ENCODE peak calls at places on chromosomes 2 and 18, in four cellular contexts. One of them, this sample, is unnamed.

GRCh38 chr2:69514406-69514805 is 77.2 kb upstream of the NFU1 start:
- DNase-seq in hippocampal formation: peak; percentile 18
- DNase-seq in midbrain: peak; percentile 47
- DNase-seq in adrenal gland: no peak
- DNase-seq in this sample: no peak

GRCh38 chr2:113977660-113978523 is 88.0 kb downstream of the ACTR3 start:
- DNase-seq in hippocampal formation: no peak
- DNase-seq in midbrain: peak; percentile 34
- DNase-seq in adrenal gland: peak; percentile 50
- DNase-seq in this sample: peak; percentile 31

GRCh38 chr2:127061377-127062273 is 45.3 kb downstream of the BIN1 start:
- DNase-seq in hippocampal formation: no peak
- DNase-seq in midbrain: no peak
- DNase-seq in adrenal gland: no peak
- DNase-seq in this sample: no peak

GRCh38 chr2:137173514-137173913 is 408.2 kb downstream of the THSD7B start:
- DNase-seq in hippocampal formation: no peak
- DNase-seq in midbrain: no peak
- DNase-seq in adrenal gland: no peak
- DNase-seq in this sample: no peak

GRCh38 chr2:134679740-134680139 is 39.1 kb downstream of the TMEM163 start:
- DNase-seq in hippocampal formation: no peak
- DNase-seq in midbrain: no peak
- DNase-seq in adrenal gland: no peak
- DNase-seq in this sample: peak; percentile 71

GRCh38 chr2:68837861-68838341 is 33.3 kb downstream of the BMP10 start:
- DNase-seq in hippocampal formation: no peak
- DNase-seq in midbrain: no peak
- DNase-seq in adrenal gland: no peak
- DNase-seq in this sample: no peak

GRCh38 chr2:46962751-46963150 is 47.1 kb upstream of the MCFD2 start:
- DNase-seq in hippocampal formation: no peak
- DNase-seq in midbrain: no peak
- DNase-seq in adrenal gland: no peak
- DNase-seq in this sample: no peak

GRCh38 chr18:10514621-10515020 is 11.2 kb upstream of the NAPG start:
- DNase-seq in hippocampal formation: no peak
- DNase-seq in midbrain: no peak
- DNase-seq in adrenal gland: no peak
- DNase-seq in this sample: no peak

GRCh38 chr2:48915884-48916283 is 160.4 kb upstream of the LHCGR start:
- DNase-seq in hippocampal formation: no peak
- DNase-seq in midbrain: no peak
- DNase-seq in adrenal gland: no peak
- DNase-seq in this sample: no peak

GRCh38 chr2:17373736-17374135 is 144.5 kb downstream of the RAD51AP2 start:
- DNase-seq in hippocampal formation: no peak
- DNase-seq in midbrain: no peak
- DNase-seq in adrenal gland: no peak
- DNase-seq in this sample: no peak

GRCh38 chr2:168907940-168908662 is 7.0 kb downstream of the G6PC2 start:
- DNase-seq in hippocampal formation: no peak
- DNase-seq in midbrain: no peak
- DNase-seq in adrenal gland: no peak
- DNase-seq in this sample: no peak

GRCh38 chr2:162063281-162063680 is 10.7 kb downstream of the DPP4 start:
- DNase-seq in hippocampal formation: no peak
- DNase-seq in midbrain: no peak
- DNase-seq in adrenal gland: no peak
- DNase-seq in this sample: no peak

GRCh38 chr2:974454-974853 is 23.8 kb downstream of the SNTG2 start:
- DNase-seq in hippocampal formation: no peak
- DNase-seq in midbrain: no peak
- DNase-seq in adrenal gland: peak; percentile 67
- DNase-seq in this sample: no peak

GRCh38 chr18:7946724-7947377 is 379.7 kb downstream of the PTPRM start:
- DNase-seq in hippocampal formation: peak; percentile 12
- DNase-seq in midbrain: peak; percentile 57
- DNase-seq in adrenal gland: peak; percentile 64
- DNase-seq in this sample: no peak

GRCh38 chr2:42934568-42935258 is 142.3 kb upstream of the HAAO start:
- DNase-seq in hippocampal formation: no peak
- DNase-seq in midbrain: no peak
- DNase-seq in adrenal gland: no peak
- DNase-seq in this sample: no peak

GRCh38 chr2:195407782-195408181 is 249.2 kb upstream of the SLC39A10 start:
- DNase-seq in hippocampal formation: no peak
- DNase-seq in midbrain: no peak
- DNase-seq in adrenal gland: no peak
- DNase-seq in this sample: no peak

GRCh38 chr2:60520477-60520876 is 33.0 kb downstream of the BCL11A start:
- DNase-seq in hippocampal formation: no peak
- DNase-seq in midbrain: no peak
- DNase-seq in adrenal gland: no peak
- DNase-seq in this sample: no peak

GRCh38 chr18:24208270-24209035 is 69.6 kb downstream of the CABYR start:
- DNase-seq in hippocampal formation: no peak
- DNase-seq in midbrain: peak; percentile 38
- DNase-seq in adrenal gland: no peak
- DNase-seq in this sample: no peak

GRCh38 chr18:48186084-48186798 is 222.9 kb downstream of the ZBTB7C start:
- DNase-seq in hippocampal formation: peak; percentile 7
- DNase-seq in midbrain: no peak
- DNase-seq in adrenal gland: peak; percentile 42
- DNase-seq in this sample: no peak

GRCh38 chr2:10407841-10408648 is 40.1 kb downstream of the ODC1 start:
- DNase-seq in hippocampal formation: no peak
- DNase-seq in midbrain: no peak
- DNase-seq in adrenal gland: peak; percentile 95
- DNase-seq in this sample: peak; percentile 57

GRCh38 chr2:202695166-202695565 is 60.4 kb downstream of the FAM117B start:
- DNase-seq in hippocampal formation: no peak
- DNase-seq in midbrain: no peak
- DNase-seq in adrenal gland: no peak
- DNase-seq in this sample: no peak

GRCh38 chr2:54599326-54599710 is 124.1 kb upstream of the EML6 start:
- DNase-seq in hippocampal formation: no peak
- DNase-seq in midbrain: no peak
- DNase-seq in adrenal gland: no peak
- DNase-seq in this sample: no peak

GRCh38 chr2:8472545-8473361 is 209.1 kb upstream of the ID2 start:
- DNase-seq in hippocampal formation: no peak
- DNase-seq in midbrain: no peak
- DNase-seq in adrenal gland: no peak
- DNase-seq in this sample: no peak

GRCh38 chr2:50786345-50786744 is 245.6 kb downstream of the NRXN1 start:
- DNase-seq in hippocampal formation: peak; percentile 2
- DNase-seq in midbrain: peak; percentile 24
- DNase-seq in adrenal gland: no peak
- DNase-seq in this sample: no peak

GRCh38 chr2:142425551-142425950 is 294.7 kb upstream of the LRP1B start:
- DNase-seq in hippocampal formation: no peak
- DNase-seq in midbrain: no peak
- DNase-seq in adrenal gland: no peak
- DNase-seq in this sample: peak; percentile 4

GRCh38 chr2:218892693-218893348 is 12.2 kb downstream of the WNT10A start:
- DNase-seq in hippocampal formation: peak; percentile 45
- DNase-seq in midbrain: peak; percentile 16
- DNase-seq in adrenal gland: peak; percentile 59
- DNase-seq in this sample: peak; percentile 88

GRCh38 chr2:198376677-198377076 is 572.3 kb downstream of the PLCL1 start:
- DNase-seq in hippocampal formation: no peak
- DNase-seq in midbrain: no peak
- DNase-seq in adrenal gland: no peak
- DNase-seq in this sample: no peak

GRCh38 chr2:96099861-96100798 is 16.2 kb downstream of the ADRA2B start:
- DNase-seq in hippocampal formation: no peak
- DNase-seq in midbrain: no peak
- DNase-seq in adrenal gland: peak; percentile 29
- DNase-seq in this sample: no peak

GRCh38 chr2:235512699-235513053 is 18.8 kb downstream of the AGAP1 start:
- DNase-seq in hippocampal formation: no peak
- DNase-seq in midbrain: no peak
- DNase-seq in adrenal gland: no peak
- DNase-seq in this sample: no peak

This sample was measured in germinal center.